ENCODE peak calls at places on chromosomes 6 and 20, in four cellular contexts. One of them, this sample, is unnamed.
A peak's percentile ranks its signal among the peaks of the same experiment; 100 is the strongest.

GRCh38 chr20:14925286-14925685 is 587.9 kb upstream of the FLRT3 start:
- DNase-seq in tibial nerve: no peak
- DNase-seq in left ventricle myocardium inferior: no peak
- DNase-seq in GM12878: no peak
- DNase-seq in this sample: no peak

GRCh38 chr20:6611911-6612614 is 155.4 kb upstream of the BMP2 start:
- DNase-seq in tibial nerve: no peak
- DNase-seq in left ventricle myocardium inferior: no peak
- DNase-seq in GM12878: no peak
- DNase-seq in this sample: no peak

GRCh38 chr20:19699132-19699971 is 58.7 kb upstream of the RIN2 start:
- DNase-seq in GM12878: no peak
- DNase-seq in left ventricle myocardium inferior: no peak
- DNase-seq in tibial nerve: no peak
- DNase-seq in this sample: no peak

GRCh38 chr6:3848925-3849605 is at the start of gene FAM50B:
- DNase-seq in GM12878: peak; percentile 40
- DNase-seq in tibial nerve: peak; percentile 89
- DNase-seq in left ventricle myocardium inferior: peak; percentile 95
- DNase-seq in this sample: peak; percentile 97

GRCh38 chr6:147418523-147418922 is 90.0 kb upstream of the SAMD5 start:
- DNase-seq in tibial nerve: no peak
- DNase-seq in left ventricle myocardium inferior: no peak
- DNase-seq in GM12878: no peak
- DNase-seq in this sample: no peak

GRCh38 chr6:34237316-34237721 is 646 bp downstream of the HMGA1 start:
- DNase-seq in GM12878: no peak
- DNase-seq in tibial nerve: no peak
- DNase-seq in left ventricle myocardium inferior: no peak
- DNase-seq in this sample: no peak

GRCh38 chr6:90233994-90234393 is 62.6 kb downstream of the BACH2 start:
- DNase-seq in tibial nerve: no peak
- DNase-seq in GM12878: no peak
- DNase-seq in left ventricle myocardium inferior: no peak
- DNase-seq in this sample: no peak

GRCh38 chr6:43264599-43264998 is 21.3 kb downstream of the TTBK1 start:
- DNase-seq in tibial nerve: no peak
- DNase-seq in GM12878: no peak
- DNase-seq in left ventricle myocardium inferior: no peak
- DNase-seq in this sample: no peak

GRCh38 chr6:167576050-167576741 is 250.5 kb upstream of the AFDN start:
- DNase-seq in GM12878: no peak
- DNase-seq in tibial nerve: no peak
- DNase-seq in left ventricle myocardium inferior: no peak
- DNase-seq in this sample: no peak

GRCh38 chr6:125871365-125871764 is 80.6 kb downstream of the NCOA7 start:
- DNase-seq in GM12878: no peak
- DNase-seq in tibial nerve: no peak
- DNase-seq in left ventricle myocardium inferior: no peak
- DNase-seq in this sample: no peak

DNA sequence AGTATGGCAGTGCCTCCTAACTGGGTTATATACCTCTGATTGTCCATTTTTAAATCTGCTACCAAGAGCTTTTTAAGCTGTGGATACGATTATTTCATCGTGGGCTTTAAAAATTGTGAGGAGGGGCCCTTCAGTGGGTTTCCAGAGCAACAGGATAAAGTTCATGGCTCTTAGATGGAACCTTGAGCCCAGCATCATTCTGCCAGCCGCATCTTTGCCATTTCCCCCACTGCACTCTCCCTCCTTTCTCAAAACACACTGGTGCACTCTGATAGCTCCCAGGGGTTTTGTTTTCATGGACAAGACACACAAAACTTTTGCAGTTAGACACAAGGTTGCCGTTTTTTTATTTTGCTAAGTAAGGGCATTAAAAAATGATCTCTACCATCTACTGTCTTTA is 54.1 kb downstream of the RREB1 start:
- DNase-seq in left ventricle myocardium inferior: no peak
- DNase-seq in tibial nerve: no peak
- DNase-seq in GM12878: no peak
- DNase-seq in this sample: no peak
- H3K4me1 ChIP-seq in left ventricle myocardium inferior: peaks cover 95% of the 10 kb centered on the region
- H3K4me1 ChIP-seq in tibial nerve: peaks cover 38% of the 10 kb centered on the region
- H3K4me1 ChIP-seq in GM12878: peaks cover 36% of the 10 kb centered on the region
- H3K4me1 ChIP-seq in this sample: peaks cover 72% of the 10 kb centered on the region

GRCh38 chr20:44475372-44475693 is 341 bp upstream of the TTPAL start:
- DNase-seq in GM12878: no peak
- DNase-seq in tibial nerve: no peak
- DNase-seq in left ventricle myocardium inferior: no peak
- DNase-seq in this sample: no peak
- H3K27ac ChIP-seq in GM12878: no peak overlapping the region
- H3K27ac ChIP-seq in tibial nerve: peak overlapping the region; percentile 68
- H3K27ac ChIP-seq in left ventricle myocardium inferior: peak overlapping the region; percentile 94
- H3K27ac ChIP-seq in this sample: peak overlapping the region; percentile 95

GRCh38 chr6:118468682-118469465 is 79.2 kb upstream of the PLN start:
- DNase-seq in GM12878: no peak
- DNase-seq in tibial nerve: no peak
- DNase-seq in left ventricle myocardium inferior: no peak
- DNase-seq in this sample: no peak

GRCh38 chr6:118469468-118469867 is 78.6 kb upstream of the PLN start:
- DNase-seq in left ventricle myocardium inferior: no peak
- DNase-seq in GM12878: no peak
- DNase-seq in tibial nerve: no peak
- DNase-seq in this sample: no peak

GRCh38 chr6:118464620-118465019 is 83.5 kb upstream of the PLN start:
- DNase-seq in tibial nerve: no peak
- DNase-seq in left ventricle myocardium inferior: no peak
- DNase-seq in GM12878: no peak
- DNase-seq in this sample: no peak

DNA sequence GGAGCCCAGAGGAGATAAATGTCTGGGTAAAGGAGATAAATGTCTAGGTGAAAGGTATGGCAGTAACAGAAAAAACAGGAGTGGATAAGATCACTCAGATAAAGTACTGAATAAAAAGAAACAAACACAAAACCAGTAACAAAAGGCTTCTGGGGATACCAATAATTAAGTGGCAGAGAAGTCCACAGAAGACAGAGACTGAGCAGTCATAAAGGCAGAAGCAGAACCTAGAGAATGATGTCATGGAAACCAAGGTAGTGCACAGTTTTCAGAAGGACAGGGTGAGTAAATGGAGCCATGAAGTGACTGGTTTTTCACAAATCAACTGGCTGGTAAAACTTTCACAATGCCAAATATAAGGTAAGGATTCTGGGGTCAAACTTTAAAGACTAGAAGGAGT is 80.9 kb upstream of the PLN start:
- DNase-seq in left ventricle myocardium inferior: no peak
- DNase-seq in GM12878: no peak
- DNase-seq in tibial nerve: no peak
- DNase-seq in this sample: no peak
- TF ChIP-seq CTCF in left ventricle myocardium inferior: no peak
- TF ChIP-seq CTCF in GM12878: no peak
- TF ChIP-seq CTCF in tibial nerve: no peak
- TF ChIP-seq CTCF in this sample: no peak

DNA sequence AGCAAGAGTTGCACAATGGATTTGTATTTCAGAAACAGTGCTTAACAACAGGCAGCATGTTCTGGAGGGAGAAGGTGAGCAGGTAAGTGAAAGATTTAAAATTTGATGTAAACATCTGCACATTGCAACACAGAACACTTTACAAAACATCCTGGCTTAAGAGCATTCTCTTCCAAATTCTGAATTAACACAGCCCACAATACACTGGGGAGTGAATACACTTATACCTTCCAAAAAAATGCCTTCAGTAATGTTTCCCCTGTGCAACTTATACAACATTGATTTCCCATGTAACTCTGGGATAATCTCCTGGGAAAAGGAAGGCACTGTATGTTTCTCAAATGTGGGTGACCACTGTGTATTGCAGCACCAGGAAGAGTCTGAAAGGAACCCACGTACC is 127.6 kb downstream of the FYN start:
- DNase-seq in GM12878: no peak
- DNase-seq in left ventricle myocardium inferior: no peak
- DNase-seq in tibial nerve: no peak
- DNase-seq in this sample: no peak
- H3K4me1 ChIP-seq in GM12878: peaks cover 54% of the 10 kb centered on the region
- H3K4me1 ChIP-seq in left ventricle myocardium inferior: peaks cover 81% of the 10 kb centered on the region
- H3K4me1 ChIP-seq in tibial nerve: peaks cover 26% of the 10 kb centered on the region
- H3K4me1 ChIP-seq in this sample: peaks cover 13% of the 10 kb centered on the region

GRCh38 chr6:75436869-75437268 is 56.7 kb downstream of the FILIP1 start:
- DNase-seq in tibial nerve: no peak
- DNase-seq in GM12878: no peak
- DNase-seq in left ventricle myocardium inferior: peak; percentile 58
- DNase-seq in this sample: peak; percentile 78

GRCh38 chr6:75437451-75438185 is 56.0 kb downstream of the FILIP1 start:
- DNase-seq in GM12878: no peak
- DNase-seq in left ventricle myocardium inferior: no peak
- DNase-seq in tibial nerve: no peak
- DNase-seq in this sample: peak; percentile 36

DNA sequence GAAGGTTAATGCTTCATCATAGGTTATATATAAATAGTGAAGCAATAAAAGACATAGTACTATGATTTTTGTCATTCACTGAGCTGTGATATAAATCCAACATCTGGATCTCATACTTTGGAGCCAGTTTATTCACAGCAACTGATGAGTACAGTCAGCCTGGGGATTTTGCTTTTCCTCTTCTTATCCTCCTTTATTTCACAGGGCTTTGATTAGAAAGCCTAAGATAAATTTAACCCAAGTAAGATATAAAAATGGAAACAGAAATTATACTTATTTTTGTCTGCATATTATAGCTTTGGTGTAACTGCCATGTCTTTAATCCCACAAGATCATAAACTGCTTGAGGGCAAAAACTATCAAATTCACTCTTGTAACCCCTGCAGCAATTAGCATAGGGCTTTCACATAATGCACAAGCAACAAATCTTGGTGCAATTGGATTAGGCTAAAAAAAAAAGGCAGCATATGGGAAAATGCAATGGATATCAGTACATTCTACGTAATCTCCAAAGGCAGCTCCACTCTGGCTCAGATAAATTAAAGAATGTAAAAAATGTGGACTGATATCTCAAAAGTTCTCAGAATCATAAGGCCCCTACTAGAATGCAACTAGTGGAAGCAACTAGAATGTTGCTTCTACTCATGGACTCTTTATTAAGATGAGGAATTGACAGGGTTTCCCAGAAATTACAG is 55.3 kb downstream of the FILIP1 start:
- DNase-seq in left ventricle myocardium inferior: no peak
- DNase-seq in tibial nerve: no peak
- DNase-seq in GM12878: no peak
- DNase-seq in this sample: no peak
- H3K27ac ChIP-seq in left ventricle myocardium inferior: peak overlapping the region; percentile 85
- H3K27ac ChIP-seq in tibial nerve: no peak overlapping the region
- H3K27ac ChIP-seq in GM12878: no peak overlapping the region
- H3K27ac ChIP-seq in this sample: peak overlapping the region; percentile 77

DNA sequence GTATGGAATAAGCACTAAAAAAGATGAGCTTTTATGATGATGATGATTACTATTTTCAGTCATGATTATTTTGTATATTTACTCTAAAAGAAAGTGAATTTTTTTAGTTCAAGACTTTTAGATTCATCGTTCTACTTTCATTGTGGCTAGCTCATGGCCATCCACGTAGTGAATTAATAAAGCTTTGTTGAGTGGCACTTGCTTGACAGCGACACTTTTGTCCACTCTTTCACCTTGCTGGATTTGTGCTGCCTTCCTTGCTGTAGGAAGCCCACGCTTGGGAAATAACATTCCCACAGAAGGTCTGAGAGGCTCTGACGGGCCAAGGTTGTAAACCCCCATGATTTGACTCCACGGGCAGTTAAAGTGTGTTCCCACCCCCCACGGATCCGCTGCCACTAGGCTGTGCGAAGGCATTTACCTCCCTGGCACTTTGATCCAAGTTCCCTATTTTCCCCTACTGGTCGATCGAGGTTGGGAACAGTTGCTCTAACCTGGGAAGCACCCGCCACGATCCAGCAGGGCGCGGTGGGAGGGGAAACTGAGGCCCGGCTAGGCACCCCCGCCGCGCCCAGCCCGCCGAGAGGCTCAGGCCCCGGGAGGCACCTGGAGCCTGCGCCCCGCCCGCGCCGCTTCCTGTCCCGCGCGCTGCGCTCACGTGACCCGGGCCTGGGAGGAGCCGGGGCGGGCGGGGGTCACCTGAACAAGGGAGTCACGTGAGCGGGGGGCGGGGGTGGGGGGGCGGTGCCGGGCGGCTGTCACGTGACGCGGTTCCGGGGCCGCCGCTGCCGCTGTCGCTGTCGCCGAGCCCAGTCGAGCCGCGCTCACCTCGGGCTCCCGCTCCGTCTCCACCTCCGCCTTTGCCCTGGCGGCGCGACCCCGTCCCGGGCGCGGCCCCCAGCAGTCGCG is at the start of gene IGF2R:
- DNase-seq in tibial nerve: peak; percentile 95
- DNase-seq in GM12878: no peak
- DNase-seq in left ventricle myocardium inferior: peak; percentile 94
- DNase-seq in this sample: peak; percentile 97
- TF ChIP-seq CTCF in tibial nerve: no peak
- TF ChIP-seq CTCF in GM12878: no peak
- TF ChIP-seq CTCF in left ventricle myocardium inferior: peak; percentile 31
- TF ChIP-seq CTCF in this sample: no peak

DNA sequence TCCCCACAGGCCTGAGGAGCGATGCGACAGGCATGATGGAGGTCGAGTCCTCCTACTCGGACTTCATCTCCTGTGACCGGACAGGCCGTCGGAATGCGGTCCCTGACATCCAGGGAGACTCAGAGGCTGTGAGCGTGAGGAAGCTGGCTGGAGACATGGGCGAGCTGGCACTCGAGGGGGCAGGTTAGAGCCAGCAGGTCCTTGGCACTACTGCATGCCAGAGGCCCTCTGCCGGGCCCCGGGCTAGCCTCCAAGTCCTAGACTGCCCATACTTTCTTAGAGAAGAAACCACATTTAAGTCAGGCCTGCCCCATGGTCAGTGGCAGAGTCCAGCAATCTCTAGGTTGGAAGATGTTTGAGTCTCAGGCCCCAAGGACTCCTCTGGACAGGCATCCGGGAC is 32.1 kb downstream of the PKIG start:
- DNase-seq in GM12878: no peak
- DNase-seq in left ventricle myocardium inferior: peak; percentile 69
- DNase-seq in tibial nerve: no peak
- DNase-seq in this sample: peak; percentile 64
- H3K4me1 ChIP-seq in GM12878: peaks cover 29% of the 10 kb centered on the region
- H3K4me1 ChIP-seq in left ventricle myocardium inferior: peaks cover 98% of the 10 kb centered on the region
- H3K4me1 ChIP-seq in tibial nerve: peaks cover 6% of the 10 kb centered on the region
- H3K4me1 ChIP-seq in this sample: peaks cover 51% of the 10 kb centered on the region

DNA sequence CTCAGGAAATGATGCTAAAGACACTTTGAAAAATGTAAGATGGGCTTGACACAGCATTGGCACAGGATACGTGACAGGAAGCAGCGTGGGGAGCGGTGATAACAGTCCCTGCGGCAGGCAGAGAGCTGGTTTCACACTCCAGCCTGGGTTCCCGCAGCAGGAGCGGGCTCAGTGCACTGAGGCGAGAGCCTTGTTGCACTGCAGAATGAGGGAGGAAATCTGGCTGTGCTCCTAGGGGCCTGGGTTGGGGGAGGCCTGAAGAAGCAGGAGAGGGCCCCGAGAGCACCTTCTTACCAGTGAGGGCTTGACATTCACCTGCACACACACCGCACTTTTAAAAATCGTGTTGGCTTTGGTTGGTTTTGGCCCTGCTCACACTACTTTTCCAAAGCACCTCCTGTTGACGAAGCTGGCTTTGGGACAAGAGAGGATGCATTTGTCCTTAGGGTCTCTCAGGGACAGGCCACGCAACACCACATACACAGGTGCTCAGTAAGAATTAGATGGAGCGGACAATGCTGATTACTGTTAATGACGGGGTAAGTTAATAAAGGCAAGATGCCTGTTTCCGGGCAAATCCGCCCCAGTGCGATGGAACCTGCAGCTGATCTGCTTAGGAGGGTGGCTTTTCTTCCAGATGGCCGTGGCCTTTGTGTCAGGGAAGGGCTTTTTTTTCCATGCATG is 49.4 kb upstream of the ARMC2 start:
- DNase-seq in tibial nerve: no peak
- DNase-seq in GM12878: no peak
- DNase-seq in left ventricle myocardium inferior: peak; percentile 35
- DNase-seq in this sample: peak; percentile 24
- H3K27ac ChIP-seq in tibial nerve: no peak overlapping the region
- H3K27ac ChIP-seq in GM12878: no peak overlapping the region
- H3K27ac ChIP-seq in left ventricle myocardium inferior: no peak overlapping the region
- H3K27ac ChIP-seq in this sample: no peak overlapping the region